ENCODE peak calls at places on chromosomes 16 and 17, in six cellular contexts. One of them, this sample, is unnamed.

GRCh38 chr16:10889880-10890279 is 12.9 kb downstream of the CIITA start:
- DNase-seq in epithelial cell of proximal tubule: no peak
- DNase-seq in aorta: no peak
- DNase-seq in K562: no peak
- DNase-seq in AG04449: no peak
- DNase-seq in H7: no peak
- DNase-seq in this sample: no peak

GRCh38 chr17:78399693-78400144 is 21.3 kb downstream of the PGS1 start:
- DNase-seq in K562: no peak
- DNase-seq in epithelial cell of proximal tubule: no peak
- DNase-seq in H7: no peak
- DNase-seq in aorta: no peak
- DNase-seq in AG04449: no peak
- DNase-seq in this sample: no peak

GRCh38 chr17:77644181-77644972 is 314.1 kb upstream of the TNRC6C start:
- DNase-seq in AG04449: no peak
- DNase-seq in aorta: peak
- DNase-seq in K562: no peak
- DNase-seq in H7: no peak
- DNase-seq in epithelial cell of proximal tubule: no peak
- DNase-seq in this sample: no peak

GRCh38 chr16:62977876-62978275 is 941.6 kb upstream of the CDH8 start:
- DNase-seq in aorta: no peak
- DNase-seq in K562: no peak
- DNase-seq in epithelial cell of proximal tubule: no peak
- DNase-seq in AG04449: no peak
- DNase-seq in H7: no peak
- DNase-seq in this sample: no peak

GRCh38 chr17:4968916-4969550 is 1.4 kb upstream of the SPAG7 start:
- DNase-seq in AG04449: peak
- DNase-seq in epithelial cell of proximal tubule: peak
- DNase-seq in K562: no peak
- DNase-seq in aorta: peak
- DNase-seq in H7: peak
- DNase-seq in this sample: no peak

GRCh38 chr16:19980866-19981265 is 92.8 kb downstream of the GPR139 start:
- DNase-seq in H7: peak
- DNase-seq in epithelial cell of proximal tubule: no peak
- DNase-seq in K562: peak
- DNase-seq in aorta: no peak
- DNase-seq in AG04449: no peak
- DNase-seq in this sample: no peak

GRCh38 chr16:11285842-11286241 is 4.7 kb upstream of the PRM1 start:
- DNase-seq in H7: no peak
- DNase-seq in epithelial cell of proximal tubule: no peak
- DNase-seq in K562: no peak
- DNase-seq in AG04449: no peak
- DNase-seq in aorta: no peak
- DNase-seq in this sample: no peak

GRCh38 chr17:78416311-78416711 is 37.9 kb downstream of the PGS1 start:
- DNase-seq in K562: no peak
- DNase-seq in epithelial cell of proximal tubule: no peak
- DNase-seq in H7: no peak
- DNase-seq in AG04449: no peak
- DNase-seq in aorta: no peak
- DNase-seq in this sample: peak

GRCh38 chr16:89619880-89620279 is 6.4 kb downstream of the DPEP1 start:
- DNase-seq in K562: no peak
- DNase-seq in epithelial cell of proximal tubule: no peak
- DNase-seq in aorta: no peak
- DNase-seq in AG04449: no peak
- DNase-seq in H7: peak
- DNase-seq in this sample: no peak

GRCh38 chr17:8867361-8867981 is at the start of gene PIK3R6:
- DNase-seq in epithelial cell of proximal tubule: no peak
- DNase-seq in K562: no peak
- DNase-seq in AG04449: no peak
- DNase-seq in H7: no peak
- DNase-seq in aorta: no peak
- DNase-seq in this sample: no peak

GRCh38 chr17:382644-383533 is 30.3 kb upstream of the RPH3AL start:
- DNase-seq in aorta: peak
- DNase-seq in H7: peak
- DNase-seq in epithelial cell of proximal tubule: peak
- DNase-seq in K562: no peak
- DNase-seq in AG04449: peak
- DNase-seq in this sample: no peak

GRCh38 chr17:81590121-81590520 is 38.0 kb upstream of the FAAP100 start:
- DNase-seq in aorta: no peak
- DNase-seq in AG04449: no peak
- DNase-seq in H7: no peak
- DNase-seq in epithelial cell of proximal tubule: no peak
- DNase-seq in K562: no peak
- DNase-seq in this sample: no peak

GRCh38 chr17:7466318-7466643 is 13.2 kb downstream of the ZBTB4 start:
- DNase-seq in H7: no peak
- DNase-seq in epithelial cell of proximal tubule: no peak
- DNase-seq in K562: no peak
- DNase-seq in AG04449: no peak
- DNase-seq in aorta: no peak
- DNase-seq in this sample: no peak

GRCh38 chr16:11379420-11379819 is 34.2 kb downstream of the RMI2 start:
- DNase-seq in H7: peak
- DNase-seq in AG04449: no peak
- DNase-seq in K562: no peak
- DNase-seq in epithelial cell of proximal tubule: no peak
- DNase-seq in aorta: peak
- DNase-seq in this sample: no peak

GRCh38 chr17:77526259-77526711 is 385.5 kb downstream of the SEC14L1 start:
- DNase-seq in AG04449: no peak
- DNase-seq in aorta: peak
- DNase-seq in epithelial cell of proximal tubule: no peak
- DNase-seq in K562: no peak
- DNase-seq in H7: no peak
- DNase-seq in this sample: no peak

GRCh38 chr16:51880776-51881175 is 666.2 kb downstream of the TOX3 start:
- DNase-seq in K562: no peak
- DNase-seq in epithelial cell of proximal tubule: no peak
- DNase-seq in H7: no peak
- DNase-seq in aorta: no peak
- DNase-seq in AG04449: peak
- DNase-seq in this sample: no peak

GRCh38 chr17:50203086-50203485 is 1.7 kb upstream of the COL1A1 start:
- DNase-seq in epithelial cell of proximal tubule: no peak
- DNase-seq in K562: no peak
- DNase-seq in H7: peak
- DNase-seq in AG04449: no peak
- DNase-seq in aorta: peak
- DNase-seq in this sample: no peak

GRCh38 chr16:64152010-64152767 is 969.7 kb downstream of the CDH11 start:
- DNase-seq in aorta: no peak
- DNase-seq in H7: no peak
- DNase-seq in K562: no peak
- DNase-seq in AG04449: no peak
- DNase-seq in epithelial cell of proximal tubule: no peak
- DNase-seq in this sample: no peak

GRCh38 chr16:73228649-73229048 is 180.7 kb upstream of the ZFHX3 start:
- DNase-seq in epithelial cell of proximal tubule: no peak
- DNase-seq in AG04449: peak
- DNase-seq in aorta: no peak
- DNase-seq in H7: no peak
- DNase-seq in K562: no peak
- DNase-seq in this sample: no peak

GRCh38 chr16:12413393-12413792 is 390.3 kb downstream of the CPPED1 start:
- DNase-seq in H7: no peak
- DNase-seq in aorta: no peak
- DNase-seq in epithelial cell of proximal tubule: no peak
- DNase-seq in AG04449: no peak
- DNase-seq in K562: no peak
- DNase-seq in this sample: no peak

GRCh38 chr16:84190731-84191388 is at the start of gene ADAD2:
- DNase-seq in epithelial cell of proximal tubule: no peak
- DNase-seq in K562: peak
- DNase-seq in AG04449: no peak
- DNase-seq in H7: peak
- DNase-seq in aorta: no peak
- DNase-seq in this sample: no peak

GRCh38 chr16:75116081-75116910 is at the start of gene LDHD:
- DNase-seq in aorta: peak
- DNase-seq in AG04449: no peak
- DNase-seq in epithelial cell of proximal tubule: no peak
- DNase-seq in K562: peak
- DNase-seq in H7: peak
- DNase-seq in this sample: peak

GRCh38 chr16:9008335-9009260 is 44.9 kb upstream of the USP7 start:
- DNase-seq in K562: peak
- DNase-seq in H7: peak
- DNase-seq in epithelial cell of proximal tubule: no peak
- DNase-seq in aorta: peak
- DNase-seq in AG04449: no peak
- DNase-seq in this sample: peak

DNA sequence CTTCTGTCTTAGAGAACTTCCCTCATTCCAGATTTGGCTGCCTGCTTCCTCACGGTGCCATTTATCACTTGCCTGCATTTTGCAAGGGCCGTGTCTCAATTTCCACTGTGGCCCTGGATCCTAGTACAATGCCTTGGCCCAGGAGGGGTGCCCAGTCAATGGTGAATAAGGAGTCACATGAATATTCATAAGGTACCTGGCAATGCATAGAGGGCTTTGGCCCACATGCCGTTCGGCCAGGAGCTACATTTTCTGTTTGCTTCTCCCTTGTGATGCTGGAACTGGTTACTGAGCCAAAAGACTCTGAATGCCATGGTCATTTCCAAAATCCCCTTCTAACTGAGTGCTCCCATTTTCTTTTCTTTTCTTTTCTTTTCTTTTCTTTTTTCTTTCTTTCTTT is 4.8 kb upstream of the PIRT start:
- DNase-seq in AG04449: no peak
- DNase-seq in epithelial cell of proximal tubule: no peak
- DNase-seq in H7: peak
- DNase-seq in aorta: no peak
- DNase-seq in K562: no peak
- DNase-seq in this sample: no peak
- H3K4me3 ChIP-seq in AG04449: no peak
- H3K4me3 ChIP-seq in epithelial cell of proximal tubule: no peak
- H3K4me3 ChIP-seq in H7: no peak
- H3K4me3 ChIP-seq in aorta: no peak
- H3K4me3 ChIP-seq in K562: no peak
- H3K4me3 ChIP-seq in this sample: no peak

GRCh38 chr16:27485811-27486210 is 63.9 kb downstream of the GTF3C1 start:
- DNase-seq in H7: no peak
- DNase-seq in aorta: peak
- DNase-seq in AG04449: no peak
- DNase-seq in K562: no peak
- DNase-seq in epithelial cell of proximal tubule: no peak
- DNase-seq in this sample: no peak
- H3K4me3 ChIP-seq in H7: no peak
- H3K4me3 ChIP-seq in aorta: no peak
- H3K4me3 ChIP-seq in AG04449: no peak
- H3K4me3 ChIP-seq in K562: no peak
- H3K4me3 ChIP-seq in epithelial cell of proximal tubule: no peak
- H3K4me3 ChIP-seq in this sample: no peak

DNA sequence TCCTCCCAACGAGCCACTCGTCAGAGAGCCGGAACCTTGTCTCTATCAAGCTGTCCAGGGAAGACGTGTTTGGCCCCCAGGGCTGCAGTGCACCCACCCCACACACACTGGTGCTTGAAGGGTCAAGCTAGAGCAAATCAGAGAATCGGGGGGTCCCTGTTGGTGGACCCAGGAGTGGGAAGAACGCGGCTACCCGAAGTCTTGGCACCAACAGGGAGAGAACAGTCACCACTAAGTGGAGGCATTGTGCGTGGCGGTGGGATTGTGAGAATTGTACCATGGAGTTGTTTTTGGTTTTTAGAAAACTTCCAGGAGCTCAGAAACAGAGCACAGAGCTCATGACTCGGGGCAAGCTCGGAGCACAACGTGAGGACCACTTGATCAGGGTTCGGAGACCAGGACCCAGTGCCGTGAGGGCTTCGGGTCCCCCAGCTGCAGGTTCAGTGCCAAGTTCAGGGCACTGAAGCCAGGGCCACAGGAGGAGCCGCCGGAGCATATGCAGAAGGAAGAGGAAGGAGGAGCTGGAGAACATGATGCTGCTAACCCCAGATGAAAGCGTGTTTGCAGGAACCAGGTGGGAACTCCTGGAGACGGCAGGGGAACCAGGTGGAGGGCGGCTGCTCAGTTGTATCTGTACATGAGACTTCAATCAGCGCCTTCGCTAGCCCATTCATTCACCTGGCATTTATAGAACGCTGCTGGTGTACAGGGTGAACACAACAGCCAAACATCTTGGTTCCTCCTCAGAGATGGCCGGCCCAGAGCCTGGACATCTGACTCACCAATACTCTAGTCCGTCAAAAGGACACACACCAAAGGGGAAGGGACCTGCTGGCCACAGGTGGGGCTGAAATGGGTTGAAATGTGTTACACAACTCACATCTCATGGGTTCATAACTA is 42.8 kb downstream of the METRNL start:
- DNase-seq in K562: no peak
- DNase-seq in AG04449: no peak
- DNase-seq in H7: peak
- DNase-seq in epithelial cell of proximal tubule: no peak
- DNase-seq in aorta: peak
- DNase-seq in this sample: no peak
- H3K4me3 ChIP-seq in K562: no peak
- H3K4me3 ChIP-seq in AG04449: no peak
- H3K4me3 ChIP-seq in H7: no peak
- H3K4me3 ChIP-seq in epithelial cell of proximal tubule: no peak
- H3K4me3 ChIP-seq in aorta: no peak
- H3K4me3 ChIP-seq in this sample: no peak

GRCh38 chr17:72113751-72114150 is 7.1 kb upstream of the SOX9 start:
- DNase-seq in aorta: no peak
- DNase-seq in H7: no peak
- DNase-seq in epithelial cell of proximal tubule: no peak
- DNase-seq in AG04449: no peak
- DNase-seq in K562: no peak
- DNase-seq in this sample: no peak

GRCh38 chr17:72107100-72107499 is 13.7 kb upstream of the SOX9 start:
- DNase-seq in aorta: no peak
- DNase-seq in epithelial cell of proximal tubule: no peak
- DNase-seq in K562: no peak
- DNase-seq in AG04449: no peak
- DNase-seq in H7: no peak
- DNase-seq in this sample: no peak

GRCh38 chr17:72111374-72111773 is 9.4 kb upstream of the SOX9 start:
- DNase-seq in H7: no peak
- DNase-seq in aorta: no peak
- DNase-seq in K562: no peak
- DNase-seq in AG04449: no peak
- DNase-seq in epithelial cell of proximal tubule: no peak
- DNase-seq in this sample: peak

GRCh38 chr17:72110953-72111339 is 9.9 kb upstream of the SOX9 start:
- DNase-seq in H7: no peak
- DNase-seq in epithelial cell of proximal tubule: no peak
- DNase-seq in aorta: no peak
- DNase-seq in AG04449: no peak
- DNase-seq in K562: no peak
- DNase-seq in this sample: peak

GRCh38 chr17:72110231-72110952 is 10.4 kb upstream of the SOX9 start:
- DNase-seq in AG04449: no peak
- DNase-seq in K562: no peak
- DNase-seq in H7: no peak
- DNase-seq in epithelial cell of proximal tubule: no peak
- DNase-seq in aorta: no peak
- DNase-seq in this sample: peak
- H3K4me3 ChIP-seq in AG04449: peak
- H3K4me3 ChIP-seq in K562: no peak
- H3K4me3 ChIP-seq in H7: no peak
- H3K4me3 ChIP-seq in epithelial cell of proximal tubule: no peak
- H3K4me3 ChIP-seq in aorta: no peak
- H3K4me3 ChIP-seq in this sample: peak

GRCh38 chr16:1983053-1983543 is 895 bp upstream of the GFER start:
- DNase-seq in K562: no peak
- DNase-seq in aorta: no peak
- DNase-seq in AG04449: no peak
- DNase-seq in H7: no peak
- DNase-seq in epithelial cell of proximal tubule: no peak
- DNase-seq in this sample: no peak
- H3K4me3 ChIP-seq in K562: peak
- H3K4me3 ChIP-seq in aorta: no peak
- H3K4me3 ChIP-seq in AG04449: peak
- H3K4me3 ChIP-seq in H7: peak
- H3K4me3 ChIP-seq in epithelial cell of proximal tubule: peak
- H3K4me3 ChIP-seq in this sample: peak

This sample was measured in colonic mucosa.